ENCODE peak calls at places on chromosomes 4 and X, in five cellular contexts. C is ELR, G is left ventricle myocardium superior, B is neuronal stem cell, T is tibial artery. X is an unnamed sample.

GRCh38 chr4:145544998-145545397 is 63.3 kb downstream of the SMAD1 start:
- DNase-seq in B (no peak), G (no peak), T (no peak), C (no peak), X (no peak)

GRCh38 chr4:138507527-138507926 is 265.4 kb upstream of the SLC7A11 start:
- DNase-seq in B (no peak), G (no peak), T (no peak), C (no peak), X (no peak)

GRCh38 chr4:110418641-110419040 is 57.3 kb upstream of the ENPEP start:
- DNase-seq in T (no peak), B (no peak), C (no peak), G (no peak), X (no peak)

GRCh38 chrX:18887177-18887820 is 96.6 kb downstream of the PHKA2 start:
- DNase-seq in B (no peak), T (no peak), G (peak; percentile 83), C (no peak), X (no peak)

GRCh38 chrX:153580700-153581386 is 18.1 kb downstream of the CCNQ start:
- DNase-seq in T (no peak), B (no peak), G (peak; percentile 44), C (no peak), X (no peak)

GRCh38 chr4:142126890-142127497 is 490.6 kb downstream of the IL15 start:
- DNase-seq in B (peak; percentile 51), T (no peak), G (no peak), C (peak; percentile 68), X (no peak)

GRCh38 chrX:39195156-39195555 is 393.9 kb downstream of the MID1IP1 start:
- DNase-seq in B (no peak), G (no peak), T (no peak), C (no peak), X (no peak)

GRCh38 chr4:36056128-36056527 is 188.2 kb downstream of the ARAP2 start:
- DNase-seq in G (no peak), T (no peak), B (no peak), C (no peak), X (no peak)

GRCh38 chrX:154327026-154327820 is 31.6 kb downstream of the TKTL1 start:
- DNase-seq in G (no peak), B (no peak), C (no peak), T (no peak), X (no peak)

GRCh38 chrX:55709735-55710134 is 7.8 kb upstream of the RRAGB start:
- DNase-seq in T (no peak), B (no peak), G (no peak), C (peak; percentile 38), X (no peak)

GRCh38 chr4:173270312-173271027 is 63.7 kb downstream of the HMGB2 start:
- DNase-seq in B (no peak), T (no peak), C (no peak), G (no peak), X (no peak)

GRCh38 chrX:85031505-85031904 is 27.8 kb downstream of the APOOL start:
- DNase-seq in B (no peak), G (no peak), C (no peak), T (no peak), X (no peak)

GRCh38 chr4:66000500-66001117 is 330.3 kb upstream of the EPHA5 start:
- DNase-seq in C (no peak), B (no peak), G (no peak), T (no peak), X (no peak)

GRCh38 chrX:24207826-24208225 is 58.3 kb downstream of the ZFX start:
- DNase-seq in T (no peak), C (peak; percentile 60), G (no peak), B (no peak), X (no peak)

GRCh38 chr4:7291372-7292135 is 99.2 kb downstream of the SORCS2 start:
- DNase-seq in B (no peak), C (peak; percentile 46), G (peak; percentile 83), T (peak; percentile 89), X (no peak)

GRCh38 chrX:139194571-139195280 is 335.8 kb upstream of the F9 start:
- DNase-seq in T (no peak), B (no peak), C (no peak), G (peak; percentile 37), X (no peak)

GRCh38 chr4:123640271-123640670 is 243.7 kb downstream of the SPRY1 start:
- DNase-seq in T (no peak), B (no peak), G (no peak), C (peak; percentile 73), X (no peak)

GRCh38 chr4:151940290-151940689 is 179.5 kb upstream of the GATB start:
- DNase-seq in C (no peak), B (no peak), G (no peak), T (no peak), X (no peak)

GRCh38 chr4:40562208-40562607 is 67.5 kb downstream of the RBM47 start:
- DNase-seq in B (no peak), T (no peak), G (no peak), C (no peak), X (no peak)

GRCh38 chr4:1331591-1332353 is 15.2 kb upstream of the UVSSA start:
- DNase-seq in B (no peak), G (no peak), C (no peak), T (no peak), X (no peak)

GRCh38 chr4:79682161-79682560 is 274.1 kb upstream of the GK2 start:
- DNase-seq in G (no peak), T (no peak), C (peak; percentile 40), B (no peak), X (no peak)

GRCh38 chrX:153600032-153600373 is 1.1 kb upstream of the CCNQ start:
- DNase-seq in G (no peak), B (no peak), C (peak; percentile 23), T (no peak), X (no peak)

GRCh38 chrX:126655061-126655460 is 102.4 kb upstream of the DCAF12L1 start:
- DNase-seq in T (no peak), B (no peak), G (no peak), C (no peak), X (no peak)

GRCh38 chr4:77600521-77601451 is 4.8 kb upstream of the CXCL13 start:
- DNase-seq in T (no peak), B (peak; percentile 18), C (peak; percentile 53), G (no peak), X (no peak)

GRCh38 chrX:989959-990510 is 222.4 kb downstream of the CRLF2 start:
- DNase-seq in B (no peak), G (no peak), C (peak; percentile 80), T (peak; percentile 87), X (peak; percentile 87)

GRCh38 chr4:7460591-7460990 is 25.9 kb upstream of the PSAPL1 start:
- DNase-seq in T (no peak), B (no peak), C (no peak), G (peak; percentile 48), X (no peak)

GRCh38 chrX:14056201-14056600 is 26.5 kb upstream of the GEMIN8 start:
- DNase-seq in G (no peak), C (no peak), B (no peak), T (no peak), X (no peak)

GRCh38 chrX:110286126-110286525 is 31.8 kb downstream of the AMMECR1 start:
- DNase-seq in T (no peak), B (no peak), C (peak; percentile 92), G (no peak), X (no peak)

GRCh38 chr4:175531405-175532091 is 280.5 kb downstream of the GPM6A start:
- DNase-seq in T (no peak), C (peak; percentile 79), G (no peak), B (no peak), X (no peak)

GRCh38 chrX:24646745-24647182 is 383 bp downstream of the PCYT1B start:
- DNase-seq in B (peak; percentile 37), G (no peak), C (peak; percentile 3), T (no peak), X (no peak)

GRCh38 chrX:19602866-19603620 is 87.7 kb upstream of the MAP3K15 start:
- DNase-seq in B (no peak), G (no peak), T (no peak), C (peak; percentile 87), X (no peak)

GRCh38 chr4:161767116-161767515 is 396.7 kb downstream of the FSTL5 start:
- DNase-seq in T (no peak), G (no peak), C (peak; percentile 83), B (no peak), X (no peak)

X was measured in coronary artery.